ENCODE peak calls at places on chromosomes 2 and 18, in nine cellular contexts. P is epithelial cell of esophagus; B is brain pericyte; O is WTC11; G is iris pigment epithelial cell; T is T-helper 2 cell treated with Interferon-gamma antibody and Interleukin-4, amounts not matched to agents 5 μg/mL and 100 μg/mL, for 36 hours; J is AG08396; D is activated naive CD8-positive, alpha-beta T cell treated with anti-CD3 and anti-CD28 coated beads, Interleukin-2, amount 10 ng/mL, durations not matched to agents 7 days and 5 days; I is T-cell. Y is an unnamed sample.

GRCh38 chr18:27942706-27943105 is 234.2 kb downstream of the CDH2 start:
- DNase-seq in P (peak; percentile 70), B (no peak), O (no peak), G (peak; percentile 82), T (no peak), J (no peak), D (no peak), I (no peak), Y (peak; percentile 8)

GRCh38 chr18:10508546-10508945 is 17.3 kb upstream of the NAPG start:
- DNase-seq in P (no peak), B (no peak), O (no peak), G (no peak), T (no peak), J (no peak), D (no peak), I (no peak), Y (no peak)

GRCh38 chr2:193584522-193584938 is 1389.8 kb upstream of the TMEFF2 start:
- DNase-seq in P (peak; percentile 66), B (no peak), O (no peak), G (peak; percentile 59), T (no peak), J (no peak), D (no peak), I (no peak), Y (peak; percentile 7)

GRCh38 chr2:101696272-101697123 is 1.0 kb upstream of the MAP4K4 start:
- DNase-seq in P (peak; percentile 43), B (no peak), O (no peak), G (no peak), T (no peak), J (no peak), D (no peak), I (no peak), Y (peak; percentile 47)

GRCh38 chr2:162073776-162074578 is at the start of gene DPP4:
- DNase-seq in P (peak; percentile 42), B (no peak), O (peak; percentile 59), G (no peak), T (peak; percentile 55), J (peak; percentile 70), D (peak; percentile 79), I (peak; percentile 24), Y (peak; percentile 77)

GRCh38 chr2:166127217-166128155 is at the start of gene SCN1A:
- DNase-seq in P (peak; percentile 51), B (peak; percentile 22), O (no peak), G (peak; percentile 43), T (no peak), J (peak; percentile 23), D (no peak), I (no peak), Y (peak; percentile 75)

GRCh38 chr2:205034034-205034433 is 488.8 kb downstream of the PARD3B start:
- DNase-seq in P (no peak), B (no peak), O (no peak), G (no peak), T (no peak), J (no peak), D (no peak), I (no peak), Y (no peak)

GRCh38 chr2:102004588-102004987 is 12.8 kb downstream of the IL1R2 start:
- DNase-seq in P (no peak), B (no peak), O (no peak), G (no peak), T (peak; percentile 24), J (no peak), D (no peak), I (no peak), Y (no peak)

GRCh38 chr2:40315684-40316083 is 136.2 kb downstream of the SLC8A1 start:
- DNase-seq in P (peak; percentile 77), B (no peak), O (no peak), G (peak; percentile 5), T (no peak), J (no peak), D (no peak), I (no peak), Y (no peak)

GRCh38 chr2:113760400-113760799 is 4.0 kb upstream of the SLC35F5 start:
- DNase-seq in P (no peak), B (no peak), O (no peak), G (peak; percentile 78), T (no peak), J (peak; percentile 12), D (no peak), I (no peak), Y (no peak)

GRCh38 chr2:233114421-233114861 is 54.3 kb downstream of the INPP5D start:
- DNase-seq in P (no peak), B (peak; percentile 77), O (no peak), G (no peak), T (no peak), J (no peak), D (peak; percentile 61), I (no peak), Y (no peak)

GRCh38 chr2:239233576-239233975 is 167.2 kb downstream of the HDAC4 start:
- DNase-seq in P (no peak), B (no peak), O (no peak), G (no peak), T (no peak), J (no peak), D (no peak), I (no peak), Y (no peak)

GRCh38 chr2:234977228-234977679 is 25.4 kb downstream of the SH3BP4 start:
- DNase-seq in P (no peak), B (no peak), O (no peak), G (no peak), T (no peak), J (no peak), D (no peak), I (no peak), Y (no peak)

GRCh38 chr2:135709992-135710391 is 31.7 kb upstream of the UBXN4 start:
- DNase-seq in P (peak; percentile 40), B (no peak), O (peak; percentile 62), G (peak; percentile 27), T (peak; percentile 54), J (peak; percentile 71), D (peak; percentile 79), I (peak; percentile 59), Y (peak; percentile 79)

GRCh38 chr2:143087033-143087432 is 42.2 kb upstream of the ARHGAP15 start:
- DNase-seq in P (no peak), B (no peak), O (no peak), G (peak; percentile 4), T (no peak), J (no peak), D (no peak), I (no peak), Y (no peak)

GRCh38 chr2:54279385-54279784 is 23.4 kb upstream of the TSPYL6 start:
- DNase-seq in P (no peak), B (no peak), O (no peak), G (no peak), T (no peak), J (peak; percentile 41), D (no peak), I (no peak), Y (peak; percentile 10)

GRCh38 chr2:113827426-113827825 is 62.5 kb upstream of the ACTR3 start:
- DNase-seq in P (peak; percentile 61), B (no peak), O (no peak), G (no peak), T (no peak), J (no peak), D (no peak), I (no peak), Y (peak; percentile 80)

GRCh38 chr2:37711308-37711731 is 39.9 kb upstream of the CDC42EP3 start:
- DNase-seq in P (peak; percentile 61), B (no peak), O (peak; percentile 17), G (peak; percentile 89), T (peak; percentile 32), J (peak; percentile 79), D (peak; percentile 70), I (peak; percentile 16), Y (peak; percentile 11)

GRCh38 chr2:25700221-25700660 is 26.9 kb upstream of the DTNB start:
- DNase-seq in P (peak; percentile 63), B (no peak), O (no peak), G (peak; percentile 55), T (peak; percentile 16), J (peak; percentile 50), D (no peak), I (no peak), Y (peak; percentile 52)

GRCh38 chr2:218264773-218265601 is 4.2 kb downstream of the GPBAR1 start:
- DNase-seq in P (no peak), B (no peak), O (no peak), G (no peak), T (no peak), J (no peak), D (no peak), I (no peak), Y (no peak)

GRCh38 chr2:26346454-26347053 is at the start of gene ADGRF3:
- DNase-seq in P (peak; percentile 46), B (no peak), O (peak; percentile 58), G (peak; percentile 58), T (peak; percentile 66), J (peak; percentile 28), D (peak; percentile 69), I (peak; percentile 55), Y (peak; percentile 51)

GRCh38 chr2:234711308-234711707 is 214.4 kb upstream of the ARL4C start:
- DNase-seq in P (no peak), B (no peak), O (no peak), G (no peak), T (no peak), J (no peak), D (no peak), I (no peak), Y (no peak)

GRCh38 chr2:46802665-46803550 is 112.7 kb downstream of the MCFD2 start:
- DNase-seq in P (no peak), B (no peak), O (no peak), G (no peak), T (no peak), J (no peak), D (no peak), I (no peak), Y (no peak)

GRCh38 chr2:36658277-36658748 is 38.2 kb upstream of the VIT start:
- DNase-seq in P (no peak), B (no peak), O (no peak), G (no peak), T (no peak), J (no peak), D (no peak), I (no peak), Y (peak; percentile 96)

GRCh38 chr18:8559612-8560011 is 49.6 kb upstream of the RAB12 start:
- DNase-seq in P (peak; percentile 36), B (no peak), O (no peak), G (peak; percentile 15), T (no peak), J (no peak), D (no peak), I (no peak), Y (no peak)

GRCh38 chr18:45589559-45590041 is 25.7 kb upstream of the SLC14A2 start:
- DNase-seq in P (peak; percentile 4), B (peak; percentile 90), O (no peak), G (peak; percentile 72), T (no peak), J (peak; percentile 86), D (no peak), I (no peak), Y (no peak)

GRCh38 chr18:2853926-2854664 is 7.3 kb downstream of the EMILIN2 start:
- DNase-seq in P (no peak), B (no peak), O (no peak), G (no peak), T (no peak), J (no peak), D (no peak), I (no peak), Y (peak; percentile 28)

GRCh38 chr2:181203412-181203811 is 223.0 kb downstream of the UBE2E3 start:
- DNase-seq in P (peak; percentile 91), B (no peak), O (no peak), G (peak; percentile 91), T (no peak), J (peak; percentile 33), D (no peak), I (no peak), Y (no peak)

GRCh38 chr2:12980817-12981216 is 264.1 kb downstream of the TRIB2 start:
- DNase-seq in P (peak; percentile 51), B (no peak), O (no peak), G (no peak), T (no peak), J (no peak), D (no peak), I (no peak), Y (no peak)

GRCh38 chr2:155733091-155733870 is 599.2 kb downstream of the NR4A2 start:
- DNase-seq in P (peak; percentile 23), B (no peak), O (no peak), G (no peak), T (no peak), J (no peak), D (no peak), I (no peak), Y (no peak)

GRCh38 chr2:119249311-119249710 is 25.7 kb downstream of the STEAP3 start:
- DNase-seq in P (no peak), B (no peak), O (no peak), G (no peak), T (no peak), J (no peak), D (no peak), I (no peak), Y (no peak)